ENCODE peak calls at places on chromosomes 13 and 19, in four cellular contexts. V, Y, U and L are unnamed samples.

GRCh38 chr13:106083620-106084350 is 451.7 kb downstream of the EFNB2 start:
- DNase-seq in V (peak; percentile 79), Y (no peak), U (no peak), L (peak; percentile 68)

GRCh38 chr13:79678100-79678499 is 197.1 kb downstream of the NDFIP2 start:
- DNase-seq in V (peak; percentile 34), Y (no peak), U (no peak), L (no peak)

GRCh38 chr13:24161010-24161775 is 673 bp downstream of the SPATA13 start:
- DNase-seq in V (no peak), Y (no peak), U (peak; percentile 18), L (peak; percentile 65)

GRCh38 chr13:79647518-79647917 is 166.6 kb downstream of the NDFIP2 start:
- DNase-seq in V (peak; percentile 100), Y (no peak), U (no peak), L (no peak)

GRCh38 chr13:111211789-111212516 is 96.8 kb downstream of the ARHGEF7 start:
- DNase-seq in V (no peak), Y (no peak), U (no peak), L (no peak)

GRCh38 chr19:55487884-55488687 is at the start of gene SSC5D:
- DNase-seq in V (no peak), Y (no peak), U (no peak), L (no peak)

GRCh38 chr13:38566526-38566925 is 120.4 kb upstream of the FREM2 start:
- DNase-seq in V (no peak), Y (no peak), U (no peak), L (no peak)

GRCh38 chr13:59979589-59979988 is 184.1 kb downstream of the DIAPH3 start:
- DNase-seq in V (no peak), Y (no peak), U (no peak), L (no peak)

GRCh38 chr13:108961542-108962125 is 332.2 kb downstream of the MYO16 start:
- DNase-seq in V (peak; percentile 62), Y (no peak), U (no peak), L (no peak)

GRCh38 chr19:1882089-1882785 is 3.1 kb downstream of the ABHD17A start:
- DNase-seq in V (no peak), Y (no peak), U (peak; percentile 82), L (peak; percentile 66)

GRCh38 chr19:51921949-51922348 is 5.3 kb upstream of the ZNF613 start:
- DNase-seq in V (no peak), Y (no peak), U (no peak), L (no peak)

GRCh38 chr13:113862766-113863510 is 938 bp downstream of the GAS6 start:
- DNase-seq in V (peak; percentile 48), Y (no peak), U (no peak), L (peak; percentile 72)

DNA sequence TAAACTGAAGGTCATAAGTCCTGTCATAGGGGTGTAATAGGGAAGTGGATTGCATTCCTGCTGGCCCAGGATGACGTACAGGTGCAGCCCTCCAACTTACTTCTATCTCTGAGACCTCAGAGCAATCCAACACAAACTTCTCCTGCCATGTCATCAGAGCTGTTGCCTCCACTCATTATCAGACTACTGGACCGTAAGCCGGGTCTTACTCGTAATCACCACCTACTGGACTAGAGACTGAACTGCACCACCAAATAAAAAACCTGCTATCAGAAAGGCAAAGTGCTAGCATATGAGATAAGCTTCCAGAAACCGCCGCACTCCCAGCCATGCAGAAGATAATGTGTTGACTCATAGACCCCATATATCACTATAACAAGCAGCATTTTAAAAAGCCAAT is 102.1 kb downstream of the SLITRK1 start:
- DNase-seq in V (peak; percentile 64), Y (no peak), U (no peak), L (no peak)
- TF ChIP-seq CTCF in V (peak; percentile 68), Y (peak; percentile 54), U (no peak), L (no peak)

GRCh38 chr13:65292488-65292901 is 1937.6 kb downstream of the PCDH9 start:
- DNase-seq in V (peak; percentile 47), Y (no peak), U (no peak), L (no peak)
- TF ChIP-seq CTCF in V (no peak), Y (no peak), U (no peak), L (no peak)

GRCh38 chr19:23512151-23512925 is 117.1 kb upstream of the ZNF91 start:
- DNase-seq in V (no peak), Y (no peak), U (no peak), L (no peak)
- TF ChIP-seq CTCF in V (no peak), Y (no peak), U (no peak), L (no peak)

GRCh38 chr13:30355405-30355741 is 48.0 kb upstream of the KATNAL1 start:
- DNase-seq in V (peak; percentile 14), Y (peak; percentile 14), U (peak; percentile 61), L (no peak)
- TF ChIP-seq CTCF in V (peak; percentile 31), Y (peak; percentile 47), U (peak; percentile 18), L (no peak)

GRCh38 chr13:48477191-48477855 is 55.6 kb downstream of the RCBTB2 start:
- DNase-seq in V (no peak), Y (no peak), U (no peak), L (no peak)

GRCh38 chr13:48476674-48477073 is 56.2 kb downstream of the RCBTB2 start:
- DNase-seq in V (no peak), Y (no peak), U (no peak), L (no peak)

GRCh38 chr13:48478401-48478800 is 54.5 kb downstream of the RCBTB2 start:
- DNase-seq in V (no peak), Y (peak; percentile 20), U (no peak), L (no peak)

GRCh38 chr13:48476215-48476614 is 56.7 kb downstream of the RCBTB2 start:
- DNase-seq in V (no peak), Y (no peak), U (no peak), L (no peak)

GRCh38 chr13:48475230-48475629 is 57.6 kb downstream of the RCBTB2 start:
- DNase-seq in V (no peak), Y (no peak), U (no peak), L (no peak)
- TF ChIP-seq CTCF in V (no peak), Y (no peak), U (no peak), L (no peak)

DNA sequence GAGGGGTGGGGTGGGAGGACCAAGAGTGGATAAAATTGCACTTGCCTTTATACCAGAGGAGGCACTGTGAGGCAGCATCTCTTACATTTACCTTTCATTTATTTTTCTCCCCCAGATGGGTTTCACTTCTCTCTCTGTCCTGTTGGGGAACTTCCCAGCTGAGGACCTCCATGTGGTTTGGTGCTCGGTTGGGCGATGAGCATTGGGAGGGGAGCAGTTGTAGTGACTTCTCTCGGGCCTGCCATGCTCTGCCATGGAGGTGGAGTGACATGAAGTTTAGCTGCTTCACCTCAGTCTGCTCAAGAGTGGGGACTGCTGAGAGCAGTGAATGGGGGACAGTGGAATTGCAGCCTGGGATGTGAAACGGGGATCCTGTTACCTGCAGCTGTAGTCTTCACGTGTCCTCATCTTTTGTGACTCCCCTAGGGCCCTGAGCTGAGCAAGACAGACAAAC is 23.1 kb upstream of the CXCL17 start:
- DNase-seq in V (no peak), Y (no peak), U (peak; percentile 62), L (no peak)
- TF ChIP-seq CTCF in V (no peak), Y (no peak), U (no peak), L (no peak)